ENCODE peak calls at places on chromosomes 2 and 18, in six cellular contexts. One of them, this sample, is unnamed.

GRCh38 chr2:62577994-62578836 is 72.2 kb upstream of the TMEM17 start:
- DNase-seq in hepatocyte: no peak
- DNase-seq in PC-3: peak
- DNase-seq in GM23248: peak
- DNase-seq in neural progenitor cell: no peak
- DNase-seq in GM23338: no peak
- DNase-seq in this sample: peak

GRCh38 chr2:240053173-240054155 is at the start of gene OR6B3:
- DNase-seq in neural progenitor cell: no peak
- DNase-seq in GM23338: no peak
- DNase-seq in hepatocyte: no peak
- DNase-seq in PC-3: no peak
- DNase-seq in GM23248: no peak
- DNase-seq in this sample: no peak

GRCh38 chr2:39739386-39739785 is 39.7 kb downstream of the THUMPD2 start:
- DNase-seq in PC-3: no peak
- DNase-seq in hepatocyte: no peak
- DNase-seq in neural progenitor cell: no peak
- DNase-seq in GM23248: no peak
- DNase-seq in GM23338: no peak
- DNase-seq in this sample: no peak

GRCh38 chr2:65367517-65367916 is 64.9 kb downstream of the SPRED2 start:
- DNase-seq in GM23248: peak
- DNase-seq in neural progenitor cell: no peak
- DNase-seq in hepatocyte: peak
- DNase-seq in PC-3: peak
- DNase-seq in GM23338: no peak
- DNase-seq in this sample: no peak

GRCh38 chr2:16350211-16350610 is 315.4 kb downstream of the CYRIA start:
- DNase-seq in GM23338: no peak
- DNase-seq in neural progenitor cell: no peak
- DNase-seq in GM23248: no peak
- DNase-seq in PC-3: no peak
- DNase-seq in hepatocyte: no peak
- DNase-seq in this sample: no peak

GRCh38 chr2:200405599-200406298 is 99.3 kb downstream of the SPATS2L start:
- DNase-seq in GM23248: peak
- DNase-seq in PC-3: peak
- DNase-seq in GM23338: no peak
- DNase-seq in hepatocyte: peak
- DNase-seq in neural progenitor cell: no peak
- DNase-seq in this sample: peak

GRCh38 chr18:26868968-26869586 is 3.6 kb upstream of the AQP4 start:
- DNase-seq in neural progenitor cell: no peak
- DNase-seq in PC-3: no peak
- DNase-seq in hepatocyte: no peak
- DNase-seq in GM23248: no peak
- DNase-seq in GM23338: no peak
- DNase-seq in this sample: no peak

GRCh38 chr18:2715990-2716389 is 60.5 kb downstream of the SMCHD1 start:
- DNase-seq in GM23338: no peak
- DNase-seq in PC-3: no peak
- DNase-seq in hepatocyte: no peak
- DNase-seq in GM23248: peak
- DNase-seq in neural progenitor cell: no peak
- DNase-seq in this sample: no peak

GRCh38 chr18:59957957-59958356 is 58.2 kb downstream of the PMAIP1 start:
- DNase-seq in GM23338: no peak
- DNase-seq in PC-3: peak
- DNase-seq in hepatocyte: peak
- DNase-seq in GM23248: peak
- DNase-seq in neural progenitor cell: no peak
- DNase-seq in this sample: peak

GRCh38 chr2:172461591-172462392 is 34.4 kb downstream of the ITGA6 start:
- DNase-seq in GM23338: peak
- DNase-seq in GM23248: peak
- DNase-seq in PC-3: peak
- DNase-seq in hepatocyte: peak
- DNase-seq in neural progenitor cell: peak
- DNase-seq in this sample: no peak

DNA sequence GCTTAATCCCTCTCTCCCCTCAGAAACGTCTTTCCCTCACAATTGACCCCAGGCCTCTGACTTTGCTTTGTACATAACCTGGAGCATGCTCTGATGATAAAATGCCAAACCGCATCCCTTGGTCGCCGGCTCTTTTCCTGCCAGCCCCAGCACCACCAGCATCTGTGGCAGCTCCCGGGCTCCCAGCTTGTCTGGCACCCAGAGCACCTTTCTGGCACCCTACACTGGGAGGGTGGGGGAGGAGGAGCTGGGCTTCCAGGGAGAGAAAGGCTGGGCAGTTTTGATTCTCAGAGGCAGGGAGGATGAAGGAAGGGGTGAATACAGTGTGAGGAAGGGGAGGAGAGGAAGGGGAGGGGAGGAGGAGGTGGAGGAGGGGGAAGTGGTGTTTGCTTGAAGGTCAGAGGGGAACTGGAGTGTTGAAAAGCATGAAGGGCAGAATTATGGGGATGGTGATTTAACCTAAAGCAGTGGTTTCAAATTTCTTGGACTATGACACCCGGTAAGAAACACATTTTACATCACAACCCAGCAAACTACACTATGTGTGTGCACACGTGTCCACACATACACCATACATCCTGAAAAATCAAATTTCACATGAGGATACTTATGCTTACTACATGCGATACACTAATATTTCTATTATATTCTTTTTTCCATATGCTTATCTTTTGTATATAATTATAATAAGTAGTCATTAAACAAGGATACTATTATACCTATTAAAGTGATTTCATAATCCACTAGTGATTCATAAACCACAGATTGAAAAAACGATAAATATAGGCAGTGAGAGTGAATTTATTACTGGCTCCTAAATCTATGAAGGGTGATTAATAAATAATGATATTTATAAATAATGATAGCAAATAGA is 30.0 kb upstream of the IGFBP2 start:
- DNase-seq in neural progenitor cell: no peak
- DNase-seq in PC-3: peak
- DNase-seq in hepatocyte: no peak
- DNase-seq in GM23248: no peak
- DNase-seq in GM23338: no peak
- DNase-seq in this sample: no peak
- TF ChIP-seq EZH2phosphoT487 in neural progenitor cell: no peak
- TF ChIP-seq EZH2phosphoT487 in PC-3: no peak
- TF ChIP-seq EZH2phosphoT487 in hepatocyte: no peak
- TF ChIP-seq EZH2phosphoT487 in GM23248: no peak
- TF ChIP-seq EZH2phosphoT487 in GM23338: no peak
- TF ChIP-seq EZH2phosphoT487 in this sample: no peak

DNA sequence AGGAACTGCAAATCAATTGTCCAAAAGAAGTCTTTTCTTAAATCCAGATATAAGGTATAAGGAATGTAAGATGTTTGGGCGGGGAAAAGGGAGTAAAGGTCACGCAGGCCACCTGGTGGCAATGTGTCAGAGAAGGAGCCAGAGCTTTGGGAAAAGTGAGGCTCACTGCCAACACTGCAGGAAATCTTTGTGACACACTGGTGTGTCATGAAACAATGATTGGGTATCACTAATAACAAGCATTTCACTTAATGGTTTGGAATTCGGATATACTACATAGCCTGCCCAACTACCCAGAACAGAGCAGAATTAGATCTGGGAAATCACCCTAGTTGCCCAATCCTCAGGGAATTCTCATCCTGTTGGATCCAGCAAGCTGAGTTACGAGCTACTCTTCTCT is 61.0 kb downstream of the RBMS1 start:
- DNase-seq in neural progenitor cell: peak
- DNase-seq in PC-3: peak
- DNase-seq in hepatocyte: no peak
- DNase-seq in GM23248: peak
- DNase-seq in GM23338: peak
- DNase-seq in this sample: peak
- H3K27ac ChIP-seq in neural progenitor cell: no peak
- H3K27ac ChIP-seq in PC-3: peak
- H3K27ac ChIP-seq in hepatocyte: no peak
- H3K27ac ChIP-seq in GM23248: peak
- H3K27ac ChIP-seq in GM23338: no peak
- H3K27ac ChIP-seq in this sample: peak

GRCh38 chr18:13290856-13291271 is 72.3 kb downstream of the LDLRAD4 start:
- DNase-seq in GM23338: no peak
- DNase-seq in hepatocyte: no peak
- DNase-seq in neural progenitor cell: no peak
- DNase-seq in PC-3: no peak
- DNase-seq in GM23248: no peak
- DNase-seq in this sample: no peak
- TF ChIP-seq EZH2phosphoT487 in GM23338: no peak
- TF ChIP-seq EZH2phosphoT487 in hepatocyte: no peak
- TF ChIP-seq EZH2phosphoT487 in neural progenitor cell: no peak
- TF ChIP-seq EZH2phosphoT487 in PC-3: no peak
- TF ChIP-seq EZH2phosphoT487 in GM23248: no peak
- TF ChIP-seq EZH2phosphoT487 in this sample: no peak

GRCh38 chr2:29962922-29963321 is 41.5 kb upstream of the ALK start:
- DNase-seq in GM23338: no peak
- DNase-seq in hepatocyte: no peak
- DNase-seq in GM23248: no peak
- DNase-seq in neural progenitor cell: no peak
- DNase-seq in PC-3: no peak
- DNase-seq in this sample: no peak

GRCh38 chr2:29963972-29964570 is 42.7 kb upstream of the ALK start:
- DNase-seq in hepatocyte: no peak
- DNase-seq in GM23338: no peak
- DNase-seq in neural progenitor cell: no peak
- DNase-seq in GM23248: no peak
- DNase-seq in PC-3: no peak
- DNase-seq in this sample: no peak

GRCh38 chr2:29966256-29966655 is 44.9 kb upstream of the ALK start:
- DNase-seq in GM23338: no peak
- DNase-seq in hepatocyte: no peak
- DNase-seq in GM23248: no peak
- DNase-seq in neural progenitor cell: no peak
- DNase-seq in PC-3: no peak
- DNase-seq in this sample: no peak
- H3K27ac ChIP-seq in GM23338: no peak
- H3K27ac ChIP-seq in hepatocyte: no peak
- H3K27ac ChIP-seq in GM23248: no peak
- H3K27ac ChIP-seq in neural progenitor cell: no peak
- H3K27ac ChIP-seq in PC-3: no peak
- H3K27ac ChIP-seq in this sample: no peak

GRCh38 chr2:105861198-105861597 is 116.5 kb downstream of the NCK2 start:
- DNase-seq in GM23338: no peak
- DNase-seq in GM23248: no peak
- DNase-seq in neural progenitor cell: no peak
- DNase-seq in PC-3: no peak
- DNase-seq in hepatocyte: no peak
- DNase-seq in this sample: no peak
- TF ChIP-seq EZH2phosphoT487 in GM23338: no peak
- TF ChIP-seq EZH2phosphoT487 in GM23248: no peak
- TF ChIP-seq EZH2phosphoT487 in neural progenitor cell: no peak
- TF ChIP-seq EZH2phosphoT487 in PC-3: no peak
- TF ChIP-seq EZH2phosphoT487 in hepatocyte: no peak
- TF ChIP-seq EZH2phosphoT487 in this sample: no peak

GRCh38 chr18:46264255-46264654 is 160.1 kb downstream of the HAUS1 start:
- DNase-seq in GM23248: peak
- DNase-seq in GM23338: peak
- DNase-seq in neural progenitor cell: peak
- DNase-seq in PC-3: no peak
- DNase-seq in hepatocyte: peak
- DNase-seq in this sample: peak

GRCh38 chr18:46260016-46260878 is 156.1 kb downstream of the HAUS1 start:
- DNase-seq in neural progenitor cell: no peak
- DNase-seq in GM23248: peak
- DNase-seq in hepatocyte: no peak
- DNase-seq in GM23338: no peak
- DNase-seq in PC-3: peak
- DNase-seq in this sample: no peak

GRCh38 chr18:46261799-46262198 is 157.6 kb downstream of the HAUS1 start:
- DNase-seq in GM23338: peak
- DNase-seq in neural progenitor cell: no peak
- DNase-seq in hepatocyte: no peak
- DNase-seq in GM23248: peak
- DNase-seq in PC-3: no peak
- DNase-seq in this sample: no peak

GRCh38 chr18:46262856-46263255 is 158.7 kb downstream of the HAUS1 start:
- DNase-seq in neural progenitor cell: no peak
- DNase-seq in GM23338: no peak
- DNase-seq in PC-3: no peak
- DNase-seq in hepatocyte: no peak
- DNase-seq in GM23248: no peak
- DNase-seq in this sample: no peak

GRCh38 chr18:46260879-46261143 is 156.6 kb downstream of the HAUS1 start:
- DNase-seq in GM23248: no peak
- DNase-seq in hepatocyte: no peak
- DNase-seq in neural progenitor cell: no peak
- DNase-seq in GM23338: no peak
- DNase-seq in PC-3: peak
- DNase-seq in this sample: no peak
- H3K27ac ChIP-seq in GM23248: peak
- H3K27ac ChIP-seq in hepatocyte: no peak
- H3K27ac ChIP-seq in neural progenitor cell: no peak
- H3K27ac ChIP-seq in GM23338: no peak
- H3K27ac ChIP-seq in PC-3: peak
- H3K27ac ChIP-seq in this sample: no peak

DNA sequence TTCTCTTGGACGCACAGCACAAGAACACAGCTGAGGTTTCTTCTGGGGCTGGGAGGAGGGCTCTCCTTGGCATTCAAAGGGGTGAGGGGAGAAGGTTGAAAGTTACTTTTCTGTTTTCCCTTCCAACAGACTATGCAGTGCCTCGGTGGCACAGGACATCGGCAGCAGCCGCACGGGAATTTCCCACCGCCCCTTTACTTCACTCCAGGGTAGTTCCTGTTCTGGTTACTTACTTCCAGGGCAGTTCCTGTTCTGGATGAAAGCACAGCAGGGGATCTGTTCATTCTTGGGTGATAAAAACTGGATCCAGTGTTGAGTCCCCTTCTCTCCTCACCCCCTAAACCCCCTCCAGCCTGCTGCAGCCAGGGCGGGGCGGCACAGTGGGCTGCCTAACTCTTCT is 18.8 kb upstream of the MAL start:
- DNase-seq in PC-3: no peak
- DNase-seq in GM23248: no peak
- DNase-seq in GM23338: no peak
- DNase-seq in neural progenitor cell: no peak
- DNase-seq in hepatocyte: no peak
- DNase-seq in this sample: no peak
- TF ChIP-seq EZH2phosphoT487 in PC-3: no peak
- TF ChIP-seq EZH2phosphoT487 in GM23248: no peak
- TF ChIP-seq EZH2phosphoT487 in GM23338: no peak
- TF ChIP-seq EZH2phosphoT487 in neural progenitor cell: no peak
- TF ChIP-seq EZH2phosphoT487 in hepatocyte: no peak
- TF ChIP-seq EZH2phosphoT487 in this sample: no peak

This sample was measured in HCT116.